ENCODE peak calls at places on chromosomes 4 and X, in seven cellular contexts. Z is astrocyte of the spinal cord, O is fibroblast of mammary gland, E is astrocyte, R is lower leg skin, N is iPS DF 6.9, S is AG09309. B is an unnamed sample.
A peak's percentile ranks its signal among the peaks of the same experiment; 100 is the strongest.

GRCh38 chrX:104913348-104913747 is 307.1 kb downstream of the TEX13A start:
- DNase-seq in R (no peak), S (no peak), Z (peak; percentile 4), E (peak; percentile 5), N (no peak), O (peak; percentile 14), B (no peak)

GRCh38 chrX:24186986-24187385 is 37.5 kb downstream of the ZFX start:
- DNase-seq in Z (no peak), S (no peak), O (no peak), E (no peak), R (no peak), N (no peak), B (no peak)

GRCh38 chr4:47010347-47011188 is 17.2 kb upstream of the GABRA4 start:
- DNase-seq in R (no peak), Z (peak; percentile 19), N (no peak), S (no peak), E (no peak), O (no peak), B (no peak)

GRCh38 chr4:157887316-157887715 is 285.5 kb downstream of the GASK1B start:
- DNase-seq in E (no peak), S (no peak), O (no peak), N (no peak), Z (no peak), R (no peak), B (no peak)

GRCh38 chrX:151000901-151001301 is 17.8 kb downstream of the HMGB3 start:
- DNase-seq in O (no peak), R (no peak), Z (no peak), N (no peak), S (no peak), E (no peak), B (peak; percentile 22)

GRCh38 chr4:25817059-25817681 is 45.6 kb downstream of the SEL1L3 start:
- DNase-seq in N (no peak), O (peak; percentile 80), E (peak; percentile 90), R (peak; percentile 25), Z (peak; percentile 70), S (no peak), B (peak; percentile 51)

GRCh38 chr4:151013491-151013890 is 1.6 kb downstream of the LRBA start:
- DNase-seq in N (no peak), Z (no peak), O (no peak), E (no peak), R (no peak), S (no peak), B (no peak)

GRCh38 chrX:76555816-76556215 is 128.3 kb downstream of the MAGEE1 start:
- DNase-seq in O (peak; percentile 32), Z (peak; percentile 9), R (no peak), N (peak; percentile 48), E (no peak), S (no peak), B (no peak)

GRCh38 chrX:148940411-148940996 is 440.1 kb downstream of the AFF2 start:
- DNase-seq in N (no peak), S (no peak), Z (peak; percentile 18), E (peak; percentile 35), O (no peak), R (no peak), B (no peak)

GRCh38 chr4:577499-578450 is 1.7 kb upstream of the TMEM271 start:
- DNase-seq in O (peak; percentile 37), R (peak; percentile 80), E (peak; percentile 8), Z (peak; percentile 2), S (no peak), N (no peak), B (no peak)

GRCh38 chr4:157141976-157142375 is 66.0 kb downstream of the GLRB start:
- DNase-seq in Z (no peak), R (no peak), S (no peak), O (no peak), E (no peak), N (no peak), B (no peak)

GRCh38 chr4:155571184-155571944 is 95.3 kb upstream of the GUCY1A1 start:
- DNase-seq in O (no peak), Z (no peak), N (no peak), R (no peak), E (no peak), S (no peak), B (no peak)

GRCh38 chr4:16269742-16270522 is 43.7 kb upstream of the TAPT1 start:
- DNase-seq in R (no peak), O (peak; percentile 97), E (peak; percentile 97), S (peak; percentile 97), N (no peak), Z (peak; percentile 81), B (peak; percentile 94)

GRCh38 chr4:120964596-120964995 is 42.1 kb upstream of the PRDM5 start:
- DNase-seq in R (no peak), E (no peak), O (no peak), N (no peak), Z (no peak), S (no peak), B (no peak)

GRCh38 chr4:143202824-143203223 is 18.1 kb downstream of the USP38 start:
- DNase-seq in E (no peak), O (peak; percentile 43), N (no peak), S (no peak), Z (peak; percentile 44), R (no peak), B (no peak)

GRCh38 chr4:119570401-119570800 is 58.2 kb downstream of the PDE5A start:
- DNase-seq in E (peak; percentile 59), S (no peak), N (no peak), R (no peak), Z (peak; percentile 30), O (peak; percentile 15), B (peak; percentile 49)

GRCh38 chr4:89311433-89311832 is 3.8 kb upstream of the GPRIN3 start:
- DNase-seq in Z (no peak), S (no peak), E (no peak), O (no peak), N (no peak), R (no peak), B (no peak)

GRCh38 chrX:141341341-141341740 is 99.0 kb upstream of the SPANXC start:
- DNase-seq in O (peak; percentile 78), E (peak; percentile 86), S (peak; percentile 18), N (no peak), R (no peak), Z (peak; percentile 73), B (peak; percentile 51)

GRCh38 chr4:190121759-190122158 is 51.8 kb upstream of the DUX4 start:
- DNase-seq in N (no peak), E (no peak), Z (no peak), R (no peak), S (no peak), O (no peak), B (no peak)

GRCh38 chr4:176467011-176467410 is 147.2 kb downstream of the SPCS3 start:
- DNase-seq in Z (peak; percentile 46), O (no peak), E (peak; percentile 69), R (no peak), S (peak; percentile 81), N (no peak), B (peak; percentile 47)

GRCh38 chrX:153887385-153887784 is 1.4 kb upstream of the L1CAM start:
- DNase-seq in Z (no peak), S (no peak), R (no peak), E (no peak), O (no peak), N (no peak), B (no peak)

GRCh38 chrX:40096395-40097091 is 1.2 kb downstream of the BCOR start:
- DNase-seq in S (no peak), N (no peak), Z (peak; percentile 56), O (no peak), R (peak; percentile 90), E (no peak), B (no peak)

GRCh38 chrX:74119016-74119910 is 184.7 kb upstream of the ZCCHC13 start:
- DNase-seq in O (peak; percentile 64), S (no peak), N (no peak), Z (peak; percentile 46), R (no peak), E (peak; percentile 54), B (no peak)

GRCh38 chr4:145061325-145061920 is 36.6 kb downstream of the ANAPC10 start:
- DNase-seq in Z (peak; percentile 73), E (peak; percentile 24), N (no peak), R (no peak), S (no peak), O (peak; percentile 72), B (no peak)

GRCh38 chr4:48396043-48396442 is 54.7 kb downstream of the SLAIN2 start:
- DNase-seq in S (no peak), R (no peak), Z (no peak), E (no peak), N (no peak), O (no peak), B (no peak)

GRCh38 chr4:16124232-16124631 is 40.4 kb upstream of the PROM1 start:
- DNase-seq in N (no peak), R (peak; percentile 39), E (no peak), S (no peak), Z (no peak), O (no peak), B (no peak)

GRCh38 chr4:138519436-138519835 is 277.3 kb upstream of the SLC7A11 start:
- DNase-seq in E (no peak), Z (no peak), S (no peak), N (no peak), O (no peak), R (no peak), B (no peak)

GRCh38 chr4:82201805-82202636 is 171.8 kb downstream of the HNRNPD start:
- DNase-seq in R (no peak), O (peak; percentile 51), N (peak; percentile 52), S (no peak), E (peak; percentile 12), Z (peak; percentile 46), B (no peak)

GRCh38 chrX:100984818-100985217 is 15.3 kb downstream of the ARL13A start:
- DNase-seq in R (no peak), E (no peak), Z (no peak), N (no peak), S (no peak), O (no peak), B (no peak)

GRCh38 chr4:109389367-109390118 is 44.1 kb upstream of the SEC24B start:
- DNase-seq in E (no peak), R (no peak), N (no peak), S (no peak), O (no peak), Z (no peak), B (peak; percentile 22)
- H3K4me3 ChIP-seq in E (no peak overlapping the region), R (no peak overlapping the region), N (no peak overlapping the region), S (no peak overlapping the region), O (no peak overlapping the region), Z (no peak overlapping the region), B (no peak overlapping the region)

GRCh38 chr4:185532327-185532726 is 3.0 kb downstream of the PDLIM3 start:
- DNase-seq in N (no peak), S (no peak), O (no peak), Z (no peak), R (no peak), E (no peak), B (no peak)
- H3K4me3 ChIP-seq in N (no peak overlapping the region), S (no peak overlapping the region), O (no peak overlapping the region), Z (no peak overlapping the region), R (no peak overlapping the region), E (no peak overlapping the region), B (peak overlapping the region; percentile 39)

DNA sequence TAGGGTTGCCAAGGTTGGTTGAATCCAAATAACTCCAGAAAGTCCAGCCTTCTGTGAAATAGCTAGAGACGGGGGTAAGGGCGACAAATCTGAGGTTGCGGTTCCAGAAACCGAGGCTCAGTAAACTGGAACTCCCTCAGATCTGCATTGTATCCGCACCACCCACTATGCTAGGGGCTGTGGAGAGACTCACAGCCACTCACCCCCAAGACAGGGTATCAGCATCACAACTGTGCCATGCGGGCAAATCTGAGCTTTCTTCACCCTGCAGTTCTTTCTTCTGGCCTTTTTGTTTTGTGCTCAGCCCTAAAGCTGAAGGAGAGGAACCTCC is 581 bp downstream of the CA5B start:
- DNase-seq in R (no peak), N (no peak), E (no peak), S (no peak), O (no peak), Z (no peak), B (no peak)
- H3K4me3 ChIP-seq in R (peak overlapping the region; percentile 20), N (peak overlapping the region; percentile 51), E (peak overlapping the region; percentile 50), S (peak overlapping the region; percentile 38), O (peak overlapping the region; percentile 41), Z (peak overlapping the region; percentile 54), B (peak overlapping the region; percentile 42)

GRCh38 chrX:118100091-118100490 is 16.5 kb downstream of the KLHL13 start:
- DNase-seq in Z (no peak), N (no peak), R (no peak), E (no peak), O (no peak), S (no peak), B (no peak)
- H3K4me3 ChIP-seq in Z (no peak overlapping the region), N (no peak overlapping the region), R (no peak overlapping the region), E (no peak overlapping the region), O (no peak overlapping the region), S (no peak overlapping the region), B (no peak overlapping the region)

B was measured in skeletal muscle cell.